ENCODE peak calls at places on chromosomes 2 and 18, in nine cellular contexts. M, C, R, D, L, T, U, Y and N are unnamed samples.
A peak's percentile ranks its signal among the peaks of the same experiment; 100 is the strongest.

GRCh38 chr2:68837164-68837860 is 33.9 kb downstream of the BMP10 start:
- DNase-seq in L (peak; percentile 73), Y (peak; percentile 81), U (peak; percentile 92), T (peak; percentile 94), D (peak; percentile 27), R (peak; percentile 58), M (no peak), C (peak; percentile 77), N (peak; percentile 66)

GRCh38 chr2:55891671-55892071 is 31.9 kb downstream of the EFEMP1 start:
- DNase-seq in D (no peak), M (no peak), Y (no peak), R (no peak), L (no peak), T (no peak), U (no peak), C (peak; percentile 61), N (no peak)

GRCh38 chr2:28117104-28117596 is 226.6 kb downstream of the BABAM2 start:
- DNase-seq in Y (no peak), C (no peak), L (no peak), R (no peak), M (no peak), D (no peak), T (no peak), U (no peak), N (no peak)

GRCh38 chr2:26430826-26431225 is 29.1 kb downstream of the DRC1 start:
- DNase-seq in D (peak; percentile 41), L (no peak), T (no peak), U (no peak), R (no peak), C (peak; percentile 17), Y (no peak), M (no peak), N (no peak)

GRCh38 chr2:12089496-12089895 is 343.1 kb downstream of the LPIN1 start:
- DNase-seq in Y (no peak), M (no peak), C (no peak), R (no peak), D (no peak), L (no peak), T (no peak), U (no peak), N (no peak)

GRCh38 chr2:134281815-134282419 is 28.0 kb downstream of the MGAT5 start:
- DNase-seq in C (no peak), T (no peak), D (no peak), M (no peak), Y (no peak), U (no peak), L (peak; percentile 40), R (no peak), N (no peak)

GRCh38 chr2:188388831-188389230 is 97.2 kb downstream of the GULP1 start:
- DNase-seq in U (no peak), L (no peak), C (no peak), M (no peak), T (no peak), Y (no peak), R (no peak), D (no peak), N (no peak)

GRCh38 chr2:203656522-203657287 is 49.7 kb upstream of the CD28 start:
- DNase-seq in M (peak; percentile 23), T (no peak), R (no peak), L (peak; percentile 32), C (peak; percentile 80), Y (no peak), D (peak; percentile 35), U (peak; percentile 73), N (no peak)

GRCh38 chr18:48023334-48024008 is 93.0 kb upstream of the SMAD2 start:
- DNase-seq in D (peak; percentile 10), T (no peak), Y (peak; percentile 75), M (peak; percentile 94), C (peak; percentile 74), R (peak; percentile 52), U (peak; percentile 44), L (peak; percentile 57), N (no peak)

GRCh38 chr18:12911025-12911927 is 27.2 kb upstream of the PTPN2 start:
- DNase-seq in C (peak; percentile 55), Y (peak; percentile 82), D (no peak), T (peak; percentile 90), R (no peak), M (peak; percentile 54), U (peak; percentile 71), L (peak; percentile 13), N (peak; percentile 49)

GRCh38 chr2:136136921-136137320 is 19.0 kb upstream of the CXCR4 start:
- DNase-seq in R (peak; percentile 66), C (no peak), M (no peak), D (no peak), T (no peak), U (no peak), Y (no peak), L (no peak), N (no peak)

GRCh38 chr2:221612800-221613199 is 40.7 kb upstream of the EPHA4 start:
- DNase-seq in T (no peak), R (no peak), M (no peak), C (no peak), Y (no peak), D (no peak), L (no peak), U (no peak), N (no peak)
- H3K27ac ChIP-seq in T (no peak overlapping the region), R (no peak overlapping the region), M (no peak overlapping the region), C (no peak overlapping the region), Y (no peak overlapping the region), D (no peak overlapping the region), L (no peak overlapping the region), U (no peak overlapping the region), N (no peak overlapping the region)

GRCh38 chr2:190486037-190486623 is 48.4 kb downstream of the NEMP2 start:
- DNase-seq in T (no peak), U (no peak), R (no peak), Y (no peak), L (no peak), C (peak; percentile 16), M (no peak), D (no peak), N (no peak)
- TF ChIP-seq CTCF in T (no peak), U (no peak), R (no peak), Y (no peak), L (no peak), C (no peak), M (no peak), D (no peak), N (no peak)

GRCh38 chr2:66897676-66898280 is 462.9 kb downstream of the MEIS1 start:
- DNase-seq in L (no peak), Y (no peak), U (no peak), T (no peak), D (peak; percentile 75), R (no peak), M (peak; percentile 8), C (peak; percentile 36), N (no peak)

GRCh38 chr2:66901344-66901743 is 466.4 kb downstream of the MEIS1 start:
- DNase-seq in L (peak; percentile 22), C (no peak), M (no peak), D (no peak), Y (no peak), U (no peak), T (no peak), R (no peak), N (no peak)

GRCh38 chr2:66899109-66899508 is 464.2 kb downstream of the MEIS1 start:
- DNase-seq in Y (no peak), D (no peak), L (no peak), M (no peak), R (no peak), T (no peak), C (no peak), U (no peak), N (no peak)

GRCh38 chr2:66897181-66897580 is 462.3 kb downstream of the MEIS1 start:
- DNase-seq in C (peak; percentile 46), Y (no peak), R (no peak), U (no peak), L (no peak), D (peak; percentile 65), M (no peak), T (no peak), N (no peak)

DNA sequence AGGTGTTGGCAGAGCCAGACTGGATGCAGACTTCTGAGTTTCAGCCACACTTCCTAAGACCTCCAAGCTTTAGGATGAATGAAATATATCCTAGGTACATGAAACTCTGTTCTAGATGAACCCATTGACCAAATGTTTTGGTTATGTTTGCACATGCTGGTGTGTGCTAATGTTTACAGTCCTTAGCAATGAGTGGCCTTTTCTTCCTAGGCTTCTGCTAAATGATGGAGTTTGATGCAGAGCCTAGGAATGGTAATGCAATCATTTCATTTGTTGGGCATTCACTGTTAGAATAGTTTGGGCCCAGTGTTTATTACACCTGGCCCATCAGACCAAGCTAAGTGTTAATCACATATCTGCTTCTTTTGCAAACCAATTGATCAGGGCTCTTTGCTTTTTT is 464.7 kb downstream of the MEIS1 start:
- DNase-seq in R (no peak), U (no peak), L (no peak), Y (no peak), T (no peak), D (peak; percentile 81), C (no peak), M (peak; percentile 2), N (no peak)
- H3K9me3 ChIP-seq in R (peaks cover 4% of the 10 kb centered on the region), U (no peaks in the 10 kb centered on the region), L (no peaks in the 10 kb centered on the region), Y (no peaks in the 10 kb centered on the region), T (no peaks in the 10 kb centered on the region), D (no peaks in the 10 kb centered on the region), C (no peaks in the 10 kb centered on the region), M (no peaks in the 10 kb centered on the region), N (no peaks in the 10 kb centered on the region)

GRCh38 chr2:131054488-131054887 is 38.8 kb downstream of the FAM168B start:
- DNase-seq in T (no peak), D (no peak), L (no peak), R (no peak), C (no peak), M (no peak), U (no peak), Y (no peak), N (no peak)

GRCh38 chr2:131052741-131053263 is 40.5 kb downstream of the FAM168B start:
- DNase-seq in D (no peak), R (no peak), Y (no peak), U (no peak), T (no peak), L (no peak), M (peak; percentile 71), C (no peak), N (no peak)

GRCh38 chr2:131056204-131056975 is 36.9 kb downstream of the FAM168B start:
- DNase-seq in R (no peak), L (no peak), Y (no peak), C (no peak), D (no peak), T (no peak), U (no peak), M (peak; percentile 68), N (no peak)

GRCh38 chr2:131058214-131058613 is 35.0 kb downstream of the FAM168B start:
- DNase-seq in D (no peak), R (no peak), U (no peak), M (peak; percentile 75), T (no peak), C (no peak), L (no peak), Y (no peak), N (no peak)

GRCh38 chr2:131055169-131056065 is 37.8 kb downstream of the FAM168B start:
- DNase-seq in L (no peak), Y (peak; percentile 49), U (no peak), T (no peak), R (no peak), C (no peak), M (peak; percentile 82), D (peak; percentile 75), N (no peak)
- H3K27ac ChIP-seq in L (no peak overlapping the region), Y (no peak overlapping the region), U (no peak overlapping the region), T (no peak overlapping the region), R (no peak overlapping the region), C (no peak overlapping the region), M (peak overlapping the region; percentile 76), D (peak overlapping the region; percentile 75), N (no peak overlapping the region)